ENCODE peak calls at places on chromosomes 13 and 19, in four cellular contexts. R is stimulated activated CD4-positive, alpha-beta T cell treated with anti-CD3 and anti-CD28 coated beads, Interleukin-15, amount 100 ng/mL, for 1 hour; D is stimulated activated CD8-positive, alpha-beta memory T cell treated with anti-CD3 and anti-CD28 coated beads, Interleukin-4, amount 100 ng/mL, for 1 hour; Q is H54. W is an unnamed sample.
A peak's percentile ranks its signal among the peaks of the same experiment; 100 is the strongest.

GRCh38 chr19:43464089-43464775 is 1.2 kb downstream of the LYPD3 start:
- DNase-seq in R (no peak), D (no peak), Q (no peak), W (no peak)

GRCh38 chr13:30172593-30173300 is 134.6 kb downstream of the KATNAL1 start:
- DNase-seq in R (no peak), D (no peak), Q (no peak), W (no peak)

GRCh38 chr19:7194566-7194965 is 99.6 kb downstream of the INSR start:
- DNase-seq in R (no peak), D (no peak), Q (no peak), W (no peak)

GRCh38 chr19:34474233-34474989 is 7.1 kb upstream of the WTIP start:
- DNase-seq in R (no peak), D (no peak), Q (no peak), W (no peak)

GRCh38 chr19:5843295-5843927 is 3.9 kb upstream of the FUT6 start:
- DNase-seq in R (no peak), D (no peak), Q (no peak), W (no peak)

GRCh38 chr19:3975637-3976087 is 4.8 kb upstream of the DAPK3 start:
- DNase-seq in R (no peak), D (no peak), Q (no peak), W (no peak)

GRCh38 chr13:51614350-51614786 is 30.1 kb downstream of the WDFY2 start:
- DNase-seq in R (no peak), D (peak; percentile 5), Q (no peak), W (no peak)

GRCh38 chr19:15286688-15287355 is 45.5 kb downstream of the BRD4 start:
- DNase-seq in R (no peak), D (no peak), Q (no peak), W (no peak)

GRCh38 chr13:21616205-21616604 is 12.2 kb upstream of the MICU2 start:
- DNase-seq in R (no peak), D (no peak), Q (no peak), W (no peak)

GRCh38 chr13:73015799-73016198 is 43.0 kb upstream of the KLF5 start:
- DNase-seq in R (no peak), D (no peak), Q (no peak), W (no peak)

GRCh38 chr19:54916822-54917221 is 10.9 kb downstream of the NCR1 start:
- DNase-seq in R (no peak), D (no peak), Q (no peak), W (no peak)

GRCh38 chr13:48874165-48874564 is 101.5 kb upstream of the FNDC3A start:
- DNase-seq in R (no peak), D (no peak), Q (no peak), W (no peak)

GRCh38 chr13:77351326-77351725 is 24.4 kb upstream of the MYCBP2 start:
- DNase-seq in R (no peak), D (no peak), Q (no peak), W (no peak)

GRCh38 chr13:41700790-41701310 is 243.5 kb downstream of the RGCC start:
- DNase-seq in R (no peak), D (no peak), Q (no peak), W (no peak)

GRCh38 chr19:45175663-45176345 is 2.2 kb downstream of the TRAPPC6A start:
- DNase-seq in R (no peak), D (no peak), Q (no peak), W (no peak)

GRCh38 chr13:34523401-34523800 is 418.7 kb upstream of the NBEA start:
- DNase-seq in R (no peak), D (no peak), Q (no peak), W (no peak)

GRCh38 chr13:92196566-92197256 is 798.3 kb downstream of the GPC5 start:
- DNase-seq in R (no peak), D (no peak), Q (no peak), W (no peak)

GRCh38 chr13:77919351-77920294 is 992 bp upstream of the EDNRB start:
- DNase-seq in R (no peak), D (no peak), Q (no peak), W (no peak)

GRCh38 chr13:24684600-24684998 is 4.4 kb downstream of the ATP12A start:
- DNase-seq in R (no peak), D (no peak), Q (no peak), W (no peak)

GRCh38 chr13:20043207-20043925 is 84.8 kb downstream of the ZMYM2 start:
- DNase-seq in R (no peak), D (no peak), Q (no peak), W (no peak)

GRCh38 chr19:23285948-23286347 is 35.8 kb upstream of the ZNF724 start:
- DNase-seq in R (no peak), D (no peak), Q (no peak), W (no peak)

GRCh38 chr13:39676315-39676876 is 20.9 kb downstream of the COG6 start:
- DNase-seq in R (no peak), D (no peak), Q (no peak), W (no peak)

GRCh38 chr19:55638864-55639359 is 1.9 kb upstream of the ZNF580 start:
- DNase-seq in R (no peak), D (no peak), Q (no peak), W (peak; percentile 31)